ENCODE peak calls at places on chromosomes 16 and 17, in four cellular contexts. G is NB4, V is A549, T is ovary. P is an unnamed sample.

GRCh38 chr17:72381597-72382397 is 261.0 kb downstream of the SOX9 start:
- DNase-seq in G (no peak), T (no peak), V (no peak), P (no peak)

GRCh38 chr16:3143598-3144330 is 8.9 kb downstream of the ZNF213 start:
- DNase-seq in V (no peak), G (no peak), T (no peak), P (no peak)

GRCh38 chr17:51745993-51746392 is 412.5 kb downstream of the CA10 start:
- DNase-seq in T (no peak), G (no peak), V (peak), P (no peak)

GRCh38 chr16:75103994-75104393 is 12.6 kb downstream of the LDHD start:
- DNase-seq in T (no peak), G (no peak), V (no peak), P (no peak)

GRCh38 chr16:26189496-26190005 is 497.8 kb downstream of the HS3ST4 start:
- DNase-seq in T (no peak), V (no peak), G (no peak), P (no peak)

GRCh38 chr17:9205520-9206159 is 184.3 kb downstream of the NTN1 start:
- DNase-seq in T (no peak), V (no peak), G (no peak), P (no peak)

GRCh38 chr17:68182940-68183551 is 64.8 kb upstream of the AMZ2 start:
- DNase-seq in V (no peak), T (no peak), G (no peak), P (no peak)

GRCh38 chr16:84922351-84923135 is 88.8 kb downstream of the ZDHHC7 start:
- DNase-seq in T (peak), G (peak), V (no peak), P (peak)

GRCh38 chr17:32551186-32551955 is 64.6 kb downstream of the CDK5R1 start:
- DNase-seq in G (peak), V (no peak), T (no peak), P (peak)

GRCh38 chr17:6627019-6627418 is 13.5 kb downstream of the KIAA0753 start:
- DNase-seq in V (no peak), G (no peak), T (no peak), P (peak)

GRCh38 chr17:78130080-78130438 is 512 bp upstream of the TMC8 start:
- DNase-seq in T (no peak), V (no peak), G (no peak), P (no peak)

GRCh38 chr16:30894540-30895368 is 877 bp upstream of the BCL7C start:
- DNase-seq in T (no peak), G (peak), V (no peak), P (no peak)

GRCh38 chr16:30895592-30896202 is 717 bp upstream of the CTF1 start:
- DNase-seq in G (no peak), T (peak), V (peak), P (no peak)

GRCh38 chr16:30899794-30900193 is 3.4 kb downstream of the CTF1 start:
- DNase-seq in V (no peak), G (no peak), T (no peak), P (no peak)

GRCh38 chr16:30896203-30896889 is at the start of gene CTF1:
- DNase-seq in G (no peak), T (peak), V (no peak), P (peak)

GRCh38 chr16:30896890-30897730 is 696 bp downstream of the CTF1 start:
- DNase-seq in V (peak), G (peak), T (peak), P (peak)
- TF ChIP-seq POLR2A in V (no peak), G (no peak), T (no peak), P (no peak)

GRCh38 chr17:81043725-81044427 is 8.9 kb downstream of the BAIAP2 start:
- DNase-seq in T (no peak), V (peak), G (no peak), P (no peak)
- TF ChIP-seq POLR2A in T (no peak), V (no peak), G (no peak), P (no peak)

GRCh38 chr17:76252040-76252954 is 12.0 kb upstream of the RNF157 start:
- DNase-seq in G (peak), V (peak), T (no peak), P (peak)
- TF ChIP-seq POLR2A in G (peak), V (no peak), T (no peak), P (no peak)

GRCh38 chr16:78444-79145 is 570 bp downstream of the MPG start:
- DNase-seq in G (peak), V (no peak), T (peak), P (peak)
- TF ChIP-seq POLR2A in G (no peak), V (peak), T (no peak), P (peak)

GRCh38 chr17:27332485-27333409 is 38.8 kb downstream of the WSB1 start:
- DNase-seq in V (peak), T (peak), G (peak), P (peak)
- TF ChIP-seq POLR2A in V (peak), T (peak), G (peak), P (peak)

GRCh38 chr17:74185786-74186185 is 17.7 kb upstream of the RPL38 start:
- DNase-seq in V (no peak), T (no peak), G (no peak), P (no peak)

GRCh38 chr17:74180336-74180735 is 23.1 kb upstream of the RPL38 start:
- DNase-seq in T (no peak), V (no peak), G (no peak), P (no peak)

GRCh38 chr17:74181341-74181740 is 22.1 kb upstream of the RPL38 start:
- DNase-seq in V (no peak), T (no peak), G (no peak), P (no peak)

GRCh38 chr17:74182041-74182783 is 21.3 kb upstream of the RPL38 start:
- DNase-seq in V (no peak), T (no peak), G (no peak), P (no peak)

GRCh38 chr17:74183411-74183810 is 20.1 kb upstream of the RPL38 start:
- DNase-seq in G (no peak), T (no peak), V (no peak), P (no peak)
- TF ChIP-seq POLR2A in G (no peak), T (no peak), V (no peak), P (no peak)

P was measured in IMR-90.